ENCODE peak calls at places on chromosomes 7 and 10, in four cellular contexts. A, K, O and T are unnamed samples.

GRCh38 chr7:4738711-4739527 is 36.5 kb upstream of the AP5Z1 start:
- DNase-seq in O (peak), K (peak), A (no peak), T (peak)

GRCh38 chr10:95445223-95445836 is 115.8 kb downstream of the SORBS1 start:
- DNase-seq in A (no peak), O (peak), K (no peak), T (peak)

GRCh38 chr10:43427166-43427825 is 9.6 kb upstream of the ZNF487 start:
- DNase-seq in K (no peak), O (no peak), A (no peak), T (no peak)

GRCh38 chr7:45061807-45062206 is 27.0 kb downstream of the NACAD start:
- DNase-seq in O (no peak), K (no peak), A (no peak), T (no peak)

GRCh38 chr7:44533301-44534055 is 7.7 kb downstream of the NPC1L1 start:
- DNase-seq in O (no peak), K (no peak), A (no peak), T (peak)

GRCh38 chr10:129032626-129033353 is 434.3 kb upstream of the MGMT start:
- DNase-seq in K (no peak), A (no peak), O (no peak), T (no peak)

GRCh38 chr10:93376372-93377296 is 105.5 kb downstream of the MYOF start:
- DNase-seq in A (peak), O (peak), K (peak), T (peak)

GRCh38 chr10:76675951-76676587 is 961.5 kb downstream of the KCNMA1 start:
- DNase-seq in K (no peak), O (no peak), A (no peak), T (no peak)

GRCh38 chr7:29375641-29376562 is 181.3 kb downstream of the CHN2 start:
- DNase-seq in K (no peak), O (no peak), A (no peak), T (no peak)

GRCh38 chr7:23226841-23227450 is 19.6 kb upstream of the GPNMB start:
- DNase-seq in O (no peak), K (no peak), A (no peak), T (no peak)

GRCh38 chr7:842436-843031 is 10.3 kb downstream of the SUN1 start:
- DNase-seq in K (no peak), A (no peak), O (no peak), T (no peak)

GRCh38 chr7:608954-609711 is 89.5 kb upstream of the PDGFA start:
- DNase-seq in A (no peak), K (no peak), O (no peak), T (no peak)

GRCh38 chr7:147279951-147280350 is 1163.3 kb downstream of the CNTNAP2 start:
- DNase-seq in K (no peak), A (no peak), O (no peak), T (no peak)

GRCh38 chr7:116211006-116211912 is 920 bp downstream of the TES start:
- DNase-seq in A (peak), O (peak), K (peak), T (peak)

GRCh38 chr10:110641256-110641655 is 2.9 kb upstream of the RBM20 start:
- DNase-seq in A (no peak), K (peak), O (peak), T (peak)

GRCh38 chr10:49408437-49409306 is 12.8 kb upstream of the DRGX start:
- DNase-seq in A (no peak), K (peak), O (no peak), T (no peak)

GRCh38 chr7:100614308-100614861 is 2.0 kb downstream of the MOSPD3 start:
- DNase-seq in O (no peak), A (no peak), K (no peak), T (no peak)

GRCh38 chr10:79399242-79399831 is 46.1 kb downstream of the ZCCHC24 start:
- DNase-seq in K (peak), A (no peak), O (no peak), T (peak)
- TF ChIP-seq ELK1 in K (no peak), A (no peak), O (no peak), T (no peak)

GRCh38 chr7:31688990-31689389 is 2.0 kb downstream of the PPP1R17 start:
- DNase-seq in O (no peak), A (no peak), K (no peak), T (no peak)
- TF ChIP-seq POLR2A in O (no peak), A (no peak), K (no peak), T (no peak)

GRCh38 chr7:47757946-47758371 is 176.0 kb upstream of the TNS3 start:
- DNase-seq in O (no peak), K (no peak), A (no peak), T (peak)
- TF ChIP-seq ELK1 in O (no peak), K (no peak), A (no peak), T (no peak)

DNA sequence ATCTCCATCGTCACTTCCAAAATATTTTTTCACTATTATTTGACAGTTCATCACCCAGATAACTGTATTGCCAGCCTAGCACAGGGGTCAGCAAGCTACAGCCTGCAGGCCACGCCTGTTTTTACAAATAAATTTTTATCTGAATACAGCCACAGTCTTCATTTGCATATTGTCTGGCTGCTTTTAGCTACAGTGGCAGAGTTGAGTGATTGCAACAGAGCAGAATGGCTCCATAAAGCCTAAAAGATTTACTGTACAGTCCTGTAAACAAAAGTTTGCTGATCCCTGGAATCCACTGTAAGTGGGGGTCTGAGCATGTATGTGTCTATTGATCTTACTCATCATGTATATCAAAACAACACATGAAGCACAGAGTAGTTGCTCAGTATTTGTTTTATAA is 45.9 kb upstream of the GNAI1 start:
- DNase-seq in O (no peak), K (no peak), A (no peak), T (peak)
- TF ChIP-seq POLR2A in O (no peak), K (no peak), A (no peak), T (no peak)

DNA sequence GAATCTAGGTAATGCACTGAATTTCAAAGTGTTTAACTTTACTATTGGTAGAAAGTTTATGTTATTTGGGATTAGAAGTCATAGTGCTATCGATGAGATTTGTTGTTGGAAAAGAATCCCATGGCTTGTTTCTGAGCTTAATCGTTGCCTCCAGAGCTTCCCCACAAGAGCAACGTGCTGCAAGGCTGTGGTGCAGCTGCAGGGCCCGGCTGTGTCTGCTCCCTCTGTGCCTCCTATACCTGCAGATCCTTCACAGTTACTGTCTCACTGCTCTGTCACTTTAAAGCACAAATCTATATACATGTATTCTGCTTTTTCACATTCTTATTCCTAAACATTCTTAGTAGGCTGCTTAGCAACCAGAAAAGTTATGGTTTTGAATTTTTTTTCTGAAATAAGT is 826.6 kb upstream of the COBL start:
- DNase-seq in A (no peak), K (no peak), O (no peak), T (no peak)
- TF ChIP-seq ELK1 in A (no peak), K (no peak), O (no peak), T (no peak)